ENCODE peak calls at places on chromosomes 12 and 14, in seven cellular contexts. One of them, this sample, is unnamed.

GRCh38 chr12:88472775-88473174 is 107.5 kb downstream of the KITLG start:
- DNase-seq in suprapubic skin: no peak
- DNase-seq in body of pancreas: no peak
- DNase-seq in A549: no peak
- DNase-seq in tibial artery: no peak
- DNase-seq in tibial nerve: no peak
- DNase-seq in lower lobe of right lung: no peak
- DNase-seq in this sample: no peak

GRCh38 chr14:94051115-94051514 is 25.0 kb downstream of the OTUB2 start:
- DNase-seq in tibial nerve: no peak
- DNase-seq in body of pancreas: peak
- DNase-seq in lower lobe of right lung: no peak
- DNase-seq in suprapubic skin: peak
- DNase-seq in A549: no peak
- DNase-seq in tibial artery: no peak
- DNase-seq in this sample: no peak

GRCh38 chr14:55938249-55938791 is 179.9 kb upstream of the PELI2 start:
- DNase-seq in A549: no peak
- DNase-seq in tibial artery: no peak
- DNase-seq in suprapubic skin: no peak
- DNase-seq in body of pancreas: no peak
- DNase-seq in lower lobe of right lung: no peak
- DNase-seq in tibial nerve: no peak
- DNase-seq in this sample: no peak

GRCh38 chr14:29788093-29788492 is 139.6 kb downstream of the PRKD1 start:
- DNase-seq in body of pancreas: no peak
- DNase-seq in tibial nerve: no peak
- DNase-seq in A549: no peak
- DNase-seq in lower lobe of right lung: no peak
- DNase-seq in suprapubic skin: no peak
- DNase-seq in tibial artery: no peak
- DNase-seq in this sample: no peak

GRCh38 chr14:23302290-23303225 is at the start of gene PPP1R3E:
- DNase-seq in body of pancreas: peak
- DNase-seq in lower lobe of right lung: peak
- DNase-seq in tibial artery: peak
- DNase-seq in suprapubic skin: peak
- DNase-seq in tibial nerve: peak
- DNase-seq in A549: peak
- DNase-seq in this sample: no peak

GRCh38 chr14:91405241-91405721 is 12.3 kb downstream of the CCDC88C start:
- DNase-seq in tibial nerve: no peak
- DNase-seq in body of pancreas: peak
- DNase-seq in tibial artery: no peak
- DNase-seq in A549: no peak
- DNase-seq in suprapubic skin: no peak
- DNase-seq in lower lobe of right lung: no peak
- DNase-seq in this sample: no peak

GRCh38 chr14:102362084-102362483 is 606 bp downstream of the CINP start:
- DNase-seq in A549: peak
- DNase-seq in body of pancreas: no peak
- DNase-seq in suprapubic skin: no peak
- DNase-seq in tibial nerve: no peak
- DNase-seq in lower lobe of right lung: no peak
- DNase-seq in tibial artery: no peak
- DNase-seq in this sample: no peak

GRCh38 chr14:53042480-53042879 is 91.6 kb upstream of the FERMT2 start:
- DNase-seq in tibial artery: no peak
- DNase-seq in tibial nerve: no peak
- DNase-seq in body of pancreas: no peak
- DNase-seq in lower lobe of right lung: no peak
- DNase-seq in suprapubic skin: no peak
- DNase-seq in A549: no peak
- DNase-seq in this sample: no peak

GRCh38 chr14:22210906-22211305 is 378.1 kb downstream of the DAD1 start:
- DNase-seq in suprapubic skin: no peak
- DNase-seq in tibial nerve: no peak
- DNase-seq in A549: no peak
- DNase-seq in tibial artery: no peak
- DNase-seq in body of pancreas: no peak
- DNase-seq in lower lobe of right lung: no peak
- DNase-seq in this sample: no peak

GRCh38 chr14:89955022-89955414 is 488 bp upstream of the EFCAB11 start:
- DNase-seq in tibial nerve: no peak
- DNase-seq in A549: no peak
- DNase-seq in suprapubic skin: no peak
- DNase-seq in lower lobe of right lung: no peak
- DNase-seq in body of pancreas: peak
- DNase-seq in tibial artery: no peak
- DNase-seq in this sample: no peak

GRCh38 chr12:49882248-49882850 is 21.4 kb downstream of the FAIM2 start:
- DNase-seq in suprapubic skin: no peak
- DNase-seq in tibial nerve: no peak
- DNase-seq in lower lobe of right lung: no peak
- DNase-seq in body of pancreas: no peak
- DNase-seq in tibial artery: no peak
- DNase-seq in A549: no peak
- DNase-seq in this sample: no peak

GRCh38 chr12:127635838-127636237 is 631.1 kb upstream of the TMEM132C start:
- DNase-seq in A549: no peak
- DNase-seq in lower lobe of right lung: no peak
- DNase-seq in body of pancreas: no peak
- DNase-seq in suprapubic skin: no peak
- DNase-seq in tibial artery: no peak
- DNase-seq in tibial nerve: no peak
- DNase-seq in this sample: no peak

GRCh38 chr12:58117201-58117600 is 175.8 kb downstream of the ATP23 start:
- DNase-seq in A549: no peak
- DNase-seq in lower lobe of right lung: no peak
- DNase-seq in suprapubic skin: no peak
- DNase-seq in tibial nerve: no peak
- DNase-seq in tibial artery: no peak
- DNase-seq in body of pancreas: no peak
- DNase-seq in this sample: no peak

GRCh38 chr14:34324363-34324795 is 137.7 kb downstream of the SPTSSA start:
- DNase-seq in suprapubic skin: no peak
- DNase-seq in lower lobe of right lung: no peak
- DNase-seq in body of pancreas: peak
- DNase-seq in tibial nerve: no peak
- DNase-seq in A549: peak
- DNase-seq in tibial artery: no peak
- DNase-seq in this sample: no peak

GRCh38 chr14:103057028-103057371 is 349 bp downstream of the CDC42BPB start:
- DNase-seq in lower lobe of right lung: peak
- DNase-seq in body of pancreas: peak
- DNase-seq in suprapubic skin: no peak
- DNase-seq in tibial nerve: no peak
- DNase-seq in tibial artery: no peak
- DNase-seq in A549: no peak
- DNase-seq in this sample: no peak

GRCh38 chr12:2360630-2361170 is 307.9 kb downstream of the CACNA1C start:
- DNase-seq in suprapubic skin: no peak
- DNase-seq in lower lobe of right lung: no peak
- DNase-seq in A549: peak
- DNase-seq in body of pancreas: no peak
- DNase-seq in tibial nerve: no peak
- DNase-seq in tibial artery: no peak
- DNase-seq in this sample: no peak

GRCh38 chr12:26369588-26369987 is 174.2 kb downstream of the SSPN start:
- DNase-seq in suprapubic skin: no peak
- DNase-seq in lower lobe of right lung: no peak
- DNase-seq in tibial nerve: no peak
- DNase-seq in tibial artery: no peak
- DNase-seq in A549: peak
- DNase-seq in body of pancreas: no peak
- DNase-seq in this sample: no peak

GRCh38 chr14:104395276-104395675 is 184.3 kb upstream of the C14orf180 start:
- DNase-seq in A549: no peak
- DNase-seq in body of pancreas: no peak
- DNase-seq in tibial nerve: no peak
- DNase-seq in suprapubic skin: peak
- DNase-seq in lower lobe of right lung: no peak
- DNase-seq in tibial artery: peak
- DNase-seq in this sample: no peak

GRCh38 chr12:68012712-68013111 is 23.5 kb downstream of the IFNG-AS1 start:
- DNase-seq in suprapubic skin: no peak
- DNase-seq in tibial artery: no peak
- DNase-seq in lower lobe of right lung: no peak
- DNase-seq in A549: no peak
- DNase-seq in body of pancreas: no peak
- DNase-seq in tibial nerve: no peak
- DNase-seq in this sample: no peak

GRCh38 chr12:1912580-1913376 is 5.7 kb downstream of the CACNA2D4 start:
- DNase-seq in lower lobe of right lung: no peak
- DNase-seq in body of pancreas: no peak
- DNase-seq in suprapubic skin: peak
- DNase-seq in tibial artery: no peak
- DNase-seq in tibial nerve: no peak
- DNase-seq in A549: no peak
- DNase-seq in this sample: no peak

GRCh38 chr12:120939523-120939922 is 35.4 kb upstream of the SPPL3 start:
- DNase-seq in body of pancreas: peak
- DNase-seq in tibial artery: peak
- DNase-seq in tibial nerve: no peak
- DNase-seq in lower lobe of right lung: peak
- DNase-seq in A549: no peak
- DNase-seq in suprapubic skin: no peak
- DNase-seq in this sample: no peak

GRCh38 chr12:82862069-82862841 is 175.5 kb downstream of the TMTC2 start:
- DNase-seq in body of pancreas: no peak
- DNase-seq in suprapubic skin: no peak
- DNase-seq in tibial artery: no peak
- DNase-seq in lower lobe of right lung: no peak
- DNase-seq in A549: no peak
- DNase-seq in tibial nerve: no peak
- DNase-seq in this sample: no peak

GRCh38 chr14:73755434-73756014 is 41.3 kb upstream of the PNMA1 start:
- DNase-seq in body of pancreas: peak
- DNase-seq in lower lobe of right lung: no peak
- DNase-seq in suprapubic skin: no peak
- DNase-seq in tibial artery: no peak
- DNase-seq in tibial nerve: no peak
- DNase-seq in A549: no peak
- DNase-seq in this sample: no peak

GRCh38 chr12:22173154-22173553 is 127.1 kb downstream of the CMAS start:
- DNase-seq in lower lobe of right lung: no peak
- DNase-seq in tibial nerve: no peak
- DNase-seq in body of pancreas: no peak
- DNase-seq in tibial artery: no peak
- DNase-seq in suprapubic skin: no peak
- DNase-seq in A549: peak
- DNase-seq in this sample: no peak

GRCh38 chr12:123062682-123063426 is 82.4 kb downstream of the ARL6IP4 start:
- DNase-seq in lower lobe of right lung: peak
- DNase-seq in suprapubic skin: no peak
- DNase-seq in body of pancreas: peak
- DNase-seq in A549: peak
- DNase-seq in tibial nerve: no peak
- DNase-seq in tibial artery: peak
- DNase-seq in this sample: peak

GRCh38 chr12:44794867-44795266 is 81.2 kb downstream of the NELL2 start:
- DNase-seq in tibial artery: no peak
- DNase-seq in lower lobe of right lung: no peak
- DNase-seq in body of pancreas: no peak
- DNase-seq in A549: no peak
- DNase-seq in tibial nerve: no peak
- DNase-seq in suprapubic skin: no peak
- DNase-seq in this sample: no peak

GRCh38 chr12:110304061-110304551 is 23.1 kb downstream of the ATP2A2 start:
- DNase-seq in tibial nerve: no peak
- DNase-seq in A549: no peak
- DNase-seq in suprapubic skin: no peak
- DNase-seq in body of pancreas: no peak
- DNase-seq in lower lobe of right lung: no peak
- DNase-seq in tibial artery: no peak
- DNase-seq in this sample: no peak

DNA sequence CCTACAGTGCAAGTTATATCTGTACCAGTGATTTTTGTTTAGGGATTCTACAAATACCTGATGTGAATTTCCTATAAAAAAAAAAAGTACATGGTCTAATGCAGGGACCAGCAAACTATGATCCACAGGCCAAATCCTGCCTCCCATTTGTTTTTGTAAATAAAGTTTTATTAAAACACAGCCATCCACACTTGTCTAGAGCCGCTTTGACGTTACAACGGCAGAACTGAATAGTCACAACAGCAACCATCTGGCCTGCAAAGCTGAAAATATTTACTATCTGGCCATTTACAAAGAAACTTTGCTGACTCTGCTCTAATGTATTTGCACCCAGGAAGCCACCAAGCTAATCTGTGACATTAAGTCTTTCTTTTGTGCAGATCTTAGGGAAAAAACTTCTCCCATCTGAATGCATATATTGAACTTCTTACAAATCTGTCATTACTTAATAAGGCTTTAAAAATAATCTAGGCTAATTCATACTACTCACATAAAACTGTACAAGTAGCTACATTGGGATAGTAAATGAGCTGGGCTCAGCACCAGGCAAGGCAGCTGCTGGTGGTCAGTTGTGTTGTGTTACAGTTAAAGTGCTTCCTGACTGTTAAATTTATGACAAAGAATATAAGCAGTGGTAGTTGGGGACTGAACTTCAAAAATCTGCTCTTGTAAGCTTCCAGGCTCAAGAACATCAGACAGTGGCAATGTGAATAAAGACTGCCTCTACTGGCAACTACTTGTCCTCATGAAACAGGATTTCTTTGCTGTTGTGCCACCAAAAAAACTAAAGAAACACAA is 303.3 kb downstream of the MED13L start:
- DNase-seq in tibial nerve: no peak
- DNase-seq in tibial artery: no peak
- DNase-seq in lower lobe of right lung: no peak
- DNase-seq in body of pancreas: no peak
- DNase-seq in A549: no peak
- DNase-seq in suprapubic skin: no peak
- DNase-seq in this sample: no peak
- TF ChIP-seq CTCF in tibial nerve: no peak
- TF ChIP-seq CTCF in tibial artery: no peak
- TF ChIP-seq CTCF in lower lobe of right lung: no peak
- TF ChIP-seq CTCF in body of pancreas: no peak
- TF ChIP-seq CTCF in A549: no peak
- TF ChIP-seq CTCF in suprapubic skin: no peak
- TF ChIP-seq CTCF in this sample: no peak

GRCh38 chr14:105442834-105443233 is 23.2 kb downstream of the MTA1 start:
- DNase-seq in lower lobe of right lung: no peak
- DNase-seq in tibial nerve: no peak
- DNase-seq in body of pancreas: no peak
- DNase-seq in A549: no peak
- DNase-seq in suprapubic skin: no peak
- DNase-seq in tibial artery: no peak
- DNase-seq in this sample: no peak
- H3K27ac ChIP-seq in lower lobe of right lung: no peak
- H3K27ac ChIP-seq in tibial nerve: no peak
- H3K27ac ChIP-seq in body of pancreas: no peak
- H3K27ac ChIP-seq in A549: no peak
- H3K27ac ChIP-seq in suprapubic skin: no peak
- H3K27ac ChIP-seq in tibial artery: no peak
- H3K27ac ChIP-seq in this sample: no peak

GRCh38 chr12:75389061-75389460 is 1.8 kb upstream of the GLIPR1L2 start:
- DNase-seq in suprapubic skin: no peak
- DNase-seq in body of pancreas: no peak
- DNase-seq in A549: no peak
- DNase-seq in tibial nerve: no peak
- DNase-seq in tibial artery: no peak
- DNase-seq in lower lobe of right lung: no peak
- DNase-seq in this sample: no peak
- H3K4me3 ChIP-seq in suprapubic skin: peak
- H3K4me3 ChIP-seq in body of pancreas: no peak
- H3K4me3 ChIP-seq in A549: no peak
- H3K4me3 ChIP-seq in tibial nerve: no peak
- H3K4me3 ChIP-seq in tibial artery: peak
- H3K4me3 ChIP-seq in lower lobe of right lung: peak
- H3K4me3 ChIP-seq in this sample: peak

GRCh38 chr12:124856132-124856841 is 7.4 kb downstream of the SCARB1 start:
- DNase-seq in tibial artery: no peak
- DNase-seq in A549: no peak
- DNase-seq in tibial nerve: no peak
- DNase-seq in lower lobe of right lung: no peak
- DNase-seq in suprapubic skin: no peak
- DNase-seq in body of pancreas: no peak
- DNase-seq in this sample: no peak
- TF ChIP-seq CTCF in tibial artery: no peak
- TF ChIP-seq CTCF in A549: no peak
- TF ChIP-seq CTCF in tibial nerve: peak
- TF ChIP-seq CTCF in lower lobe of right lung: peak
- TF ChIP-seq CTCF in suprapubic skin: no peak
- TF ChIP-seq CTCF in body of pancreas: no peak
- TF ChIP-seq CTCF in this sample: no peak

This sample was measured in thoracic aorta.